ENCODE peak calls at places on chromosomes 4 and X, in nine cellular contexts. E is suprapubic skin, K is K562, G is GM12892, F is GM12878, I is vagina, C is H1, U is stomach, P is upper lobe of left lung. W is an unnamed sample.

GRCh38 chr4:3638080-3638715 is 106.0 kb upstream of the LRPAP1 start:
- DNase-seq in E (no peak), C (no peak), G (no peak), U (no peak), I (no peak), F (no peak), P (no peak), K (no peak), W (no peak)

GRCh38 chr4:8739820-8740665 is 131.6 kb downstream of the HMX1 start:
- DNase-seq in P (peak), G (no peak), I (no peak), E (no peak), C (no peak), F (no peak), U (peak), K (no peak), W (no peak)

GRCh38 chrX:153829799-153830631 is at the start of gene PDZD4:
- DNase-seq in K (peak), U (no peak), F (no peak), G (no peak), I (no peak), E (no peak), C (no peak), P (no peak), W (no peak)

GRCh38 chr4:112766422-112766821 is 129.5 kb downstream of the LARP7 start:
- DNase-seq in P (no peak), K (no peak), C (no peak), F (no peak), U (no peak), I (no peak), E (no peak), G (no peak), W (no peak)

GRCh38 chrX:1462596-1463251 is 10.0 kb upstream of the ASMTL start:
- DNase-seq in K (no peak), I (peak), G (no peak), U (peak), C (no peak), P (peak), E (peak), F (no peak), W (no peak)

GRCh38 chr4:185559913-185560281 is 24.6 kb upstream of the PDLIM3 start:
- DNase-seq in C (no peak), I (no peak), P (peak), K (no peak), U (peak), F (no peak), E (no peak), G (no peak), W (no peak)

GRCh38 chr4:151227731-151228130 is 49.2 kb upstream of the PRSS48 start:
- DNase-seq in I (no peak), F (no peak), K (no peak), U (no peak), E (peak), G (no peak), C (no peak), P (peak), W (no peak)

GRCh38 chrX:154517101-154517781 is 1.2 kb upstream of the FAM3A start:
- DNase-seq in I (no peak), K (no peak), G (no peak), P (no peak), C (no peak), U (no peak), E (peak), F (no peak), W (no peak)

GRCh38 chr4:160836431-160836830 is 1327.4 kb downstream of the FSTL5 start:
- DNase-seq in G (no peak), E (no peak), C (no peak), F (no peak), I (no peak), P (no peak), K (no peak), U (no peak), W (no peak)

GRCh38 chrX:20514358-20514757 is 247.6 kb upstream of the RPS6KA3 start:
- DNase-seq in G (no peak), I (no peak), C (no peak), P (peak), K (no peak), F (no peak), U (no peak), E (no peak), W (no peak)

GRCh38 chrX:119393144-119393543 is 6.0 kb upstream of the SLC25A43 start:
- DNase-seq in F (no peak), P (no peak), G (no peak), C (no peak), K (no peak), U (no peak), I (no peak), E (no peak), W (no peak)

GRCh38 chr4:152117501-152117900 is 356.7 kb upstream of the GATB start:
- DNase-seq in E (no peak), I (no peak), G (no peak), P (no peak), U (no peak), C (no peak), K (no peak), F (no peak), W (no peak)

GRCh38 chrX:43718956-43719355 is 62.9 kb downstream of the MAOA start:
- DNase-seq in K (no peak), E (no peak), I (no peak), C (no peak), G (no peak), P (no peak), U (no peak), F (no peak), W (no peak)

GRCh38 chrX:95076449-95076848 is 1402.4 kb downstream of the FAM133A start:
- DNase-seq in P (no peak), E (no peak), G (no peak), K (no peak), I (no peak), F (no peak), C (no peak), U (no peak), W (no peak)

GRCh38 chrX:70038951-70039350 is 10.8 kb downstream of the AWAT2 start:
- DNase-seq in E (no peak), K (no peak), C (no peak), G (no peak), I (no peak), U (peak), P (no peak), F (no peak), W (no peak)

GRCh38 chr4:3519468-3520264 is 12.6 kb downstream of the LRPAP1 start:
- DNase-seq in I (no peak), F (no peak), P (no peak), G (no peak), C (no peak), K (no peak), E (peak), U (no peak), W (no peak)

GRCh38 chrX:39752820-39753219 is 344.9 kb downstream of the BCOR start:
- DNase-seq in I (no peak), F (no peak), K (no peak), C (no peak), P (no peak), U (peak), G (no peak), E (no peak), W (peak)

GRCh38 chr4:38308728-38309315 is 348.6 kb downstream of the PTTG2 start:
- DNase-seq in K (no peak), C (no peak), U (no peak), G (no peak), P (no peak), F (no peak), E (no peak), I (no peak), W (no peak)

GRCh38 chr4:2251795-2252529 is 9.9 kb downstream of the MXD4 start:
- DNase-seq in G (peak), U (peak), C (no peak), K (no peak), E (peak), I (no peak), F (no peak), P (peak), W (peak)

GRCh38 chr4:3310301-3311094 is 17.7 kb downstream of the RGS12 start:
- DNase-seq in F (no peak), C (no peak), K (no peak), I (no peak), P (no peak), U (peak), G (no peak), E (no peak), W (no peak)

GRCh38 chr4:168710353-168710946 is 213.6 kb downstream of the PALLD start:
- DNase-seq in C (no peak), U (peak), I (no peak), P (no peak), G (no peak), E (no peak), F (no peak), K (no peak), W (peak)
- TF ChIP-seq POLR2AphosphoS5 in C (no peak), U (no peak), I (no peak), P (no peak), G (no peak), E (no peak), F (no peak), K (no peak), W (no peak)

DNA sequence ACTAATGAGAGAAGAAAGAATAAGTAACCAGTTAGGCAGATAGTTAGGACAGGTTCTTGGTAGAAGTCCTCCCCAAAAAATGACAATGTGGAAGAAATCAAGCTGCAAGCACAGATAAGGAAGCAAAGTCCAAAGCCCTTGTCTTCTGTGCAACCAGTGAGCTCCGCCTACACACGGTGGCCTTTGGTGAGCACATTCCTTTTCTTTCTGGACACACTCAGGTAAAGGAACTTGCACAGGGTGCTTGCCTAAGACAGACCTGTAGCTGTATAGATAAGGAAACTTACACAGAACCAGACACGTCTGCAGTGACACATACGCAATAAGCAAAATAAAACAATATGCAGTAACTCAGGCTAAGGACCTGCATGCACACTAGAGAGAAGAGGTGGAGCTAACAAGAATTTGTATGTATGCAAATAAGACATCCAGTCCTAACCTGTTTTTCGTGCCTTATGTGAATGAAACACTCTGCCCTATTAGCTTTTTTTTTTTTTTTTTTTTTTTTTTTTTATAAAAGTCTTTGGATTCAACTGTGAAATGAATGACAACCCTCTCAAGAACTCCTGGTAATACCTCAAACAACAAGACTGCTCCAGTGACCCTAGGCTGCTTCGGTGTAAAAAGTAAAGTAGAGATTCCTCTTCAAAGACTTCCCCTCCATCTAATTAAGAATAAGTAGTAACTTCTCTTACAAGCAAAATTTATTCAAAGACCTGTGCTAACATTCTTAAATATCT is 48.8 kb downstream of the UGT2B10 start:
- DNase-seq in F (no peak), P (peak), I (no peak), G (no peak), K (peak), C (no peak), E (no peak), U (peak), W (peak)
- TF ChIP-seq POLR2AphosphoS5 in F (no peak), P (no peak), I (no peak), G (no peak), K (peak), C (no peak), E (no peak), U (peak), W (no peak)

GRCh38 chr4:158020175-158020574 is 152.7 kb downstream of the GASK1B start:
- DNase-seq in U (no peak), F (no peak), K (no peak), C (peak), G (no peak), I (no peak), P (peak), E (peak), W (peak)
- TF ChIP-seq POLR2AphosphoS5 in U (no peak), F (no peak), K (no peak), C (no peak), G (no peak), I (no peak), P (no peak), E (no peak), W (peak)

GRCh38 chr4:74764119-74764518 is 30.2 kb downstream of the BTC start:
- DNase-seq in I (no peak), G (no peak), U (no peak), K (no peak), C (no peak), P (no peak), E (no peak), F (no peak), W (no peak)

GRCh38 chr4:74772783-74773182 is 21.5 kb downstream of the BTC start:
- DNase-seq in C (no peak), I (no peak), G (no peak), P (no peak), U (no peak), F (no peak), K (no peak), E (no peak), W (no peak)

GRCh38 chr4:74770511-74770910 is 23.8 kb downstream of the BTC start:
- DNase-seq in U (no peak), I (no peak), G (no peak), K (no peak), E (no peak), P (no peak), F (no peak), C (no peak), W (no peak)

GRCh38 chr4:74772106-74772505 is 22.2 kb downstream of the BTC start:
- DNase-seq in P (no peak), F (no peak), E (no peak), U (no peak), G (no peak), C (no peak), K (no peak), I (no peak), W (no peak)

GRCh38 chr4:74768857-74769525 is 25.3 kb downstream of the BTC start:
- DNase-seq in K (no peak), I (no peak), U (peak), P (no peak), F (no peak), E (no peak), G (no peak), C (no peak), W (no peak)
- TF ChIP-seq POLR2AphosphoS5 in K (no peak), I (no peak), U (no peak), P (no peak), F (no peak), E (no peak), G (no peak), C (no peak), W (no peak)

DNA sequence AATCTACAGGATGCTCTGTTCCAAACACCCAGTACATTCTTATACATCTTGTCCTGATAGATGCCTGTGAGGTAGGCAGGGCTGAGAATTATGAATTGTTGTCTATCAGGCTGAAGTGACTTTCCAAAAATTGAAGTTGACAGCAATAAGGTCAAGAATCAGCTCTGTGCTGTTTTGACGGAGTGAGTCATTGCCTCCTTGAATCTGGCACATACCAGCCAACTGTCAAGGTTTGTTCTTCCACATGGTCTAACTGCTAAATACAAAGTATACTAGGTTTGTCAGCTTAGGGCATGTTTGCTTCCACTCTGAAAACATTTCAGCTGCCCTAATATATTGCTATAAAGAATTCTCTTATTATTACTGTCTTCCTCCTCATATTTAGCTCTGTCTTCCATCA is 32.3 kb downstream of the SH3RF1 start:
- DNase-seq in K (no peak), G (no peak), F (no peak), U (no peak), E (no peak), C (no peak), I (no peak), P (no peak), W (no peak)
- TF ChIP-seq POLR2AphosphoS5 in K (no peak), G (no peak), F (no peak), U (no peak), E (no peak), C (no peak), I (no peak), P (no peak), W (no peak)